ENCODE peak calls at places on chromosomes 11 and 22, in eight cellular contexts. B, L, U, H, M, G, O and R are unnamed samples.

GRCh38 chr11:36254739-36255138 is 34.5 kb downstream of the COMMD9 start:
- DNase-seq in O (no peak), U (peak; percentile 10), G (peak; percentile 81), B (peak; percentile 72), M (no peak), L (no peak), H (peak; percentile 56), R (peak; percentile 85)

GRCh38 chr22:20781272-20781990 is 7.5 kb downstream of the SERPIND1 start:
- DNase-seq in G (peak; percentile 63), L (no peak), H (no peak), U (no peak), B (no peak), O (no peak), M (no peak), R (no peak)

GRCh38 chr22:49765951-49766350 is 61.7 kb downstream of the BRD1 start:
- DNase-seq in M (peak; percentile 69), U (no peak), B (no peak), H (no peak), G (no peak), L (no peak), O (peak; percentile 67), R (no peak)

GRCh38 chr11:120964857-120965256 is 59.0 kb upstream of the TBCEL start:
- DNase-seq in M (no peak), U (peak; percentile 30), L (no peak), H (no peak), O (no peak), G (peak; percentile 29), B (peak; percentile 32), R (no peak)

GRCh38 chr11:64179221-64179620 is 6.8 kb upstream of the STIP1 start:
- DNase-seq in H (no peak), B (no peak), O (no peak), L (no peak), U (no peak), G (no peak), M (no peak), R (no peak)

GRCh38 chr22:50548046-50548912 is 2.6 kb downstream of the KLHDC7B start:
- DNase-seq in U (no peak), M (peak; percentile 92), O (no peak), B (no peak), H (no peak), G (no peak), L (no peak), R (no peak)

GRCh38 chr22:28032896-28033295 is 113.8 kb upstream of the PITPNB start:
- DNase-seq in B (no peak), U (no peak), M (no peak), H (no peak), L (no peak), O (no peak), G (no peak), R (no peak)

GRCh38 chr22:19001204-19001603 is 65.1 kb upstream of the PRODH start:
- DNase-seq in L (no peak), G (no peak), B (no peak), U (no peak), M (no peak), H (no peak), O (no peak), R (no peak)

GRCh38 chr22:27554106-27554814 is 247.3 kb downstream of the MN1 start:
- DNase-seq in G (peak; percentile 10), H (peak; percentile 5), M (no peak), B (peak; percentile 56), L (no peak), O (no peak), U (no peak), R (peak; percentile 26)

GRCh38 chr22:17167486-17167885 is 8.4 kb upstream of the HDHD5 start:
- DNase-seq in U (no peak), M (no peak), B (no peak), H (no peak), G (no peak), L (no peak), O (no peak), R (no peak)

GRCh38 chr22:21754523-21755128 is 19.0 kb upstream of the YPEL1 start:
- DNase-seq in L (no peak), H (no peak), U (no peak), M (peak; percentile 75), O (no peak), G (no peak), B (peak; percentile 60), R (no peak)

GRCh38 chr11:59285716-59286260 is 72.9 kb upstream of the OR5AN1 start:
- DNase-seq in U (no peak), L (no peak), G (no peak), O (no peak), B (no peak), M (no peak), H (no peak), R (no peak)

GRCh38 chr11:126968915-126969314 is 31.7 kb downstream of the KIRREL3 start:
- DNase-seq in U (no peak), O (no peak), G (no peak), B (no peak), M (no peak), H (no peak), L (peak; percentile 13), R (no peak)

GRCh38 chr11:126973051-126973450 is 27.5 kb downstream of the KIRREL3 start:
- DNase-seq in U (no peak), O (no peak), B (no peak), H (no peak), G (no peak), M (no peak), L (no peak), R (no peak)

GRCh38 chr11:126965331-126965730 is 35.2 kb downstream of the KIRREL3 start:
- DNase-seq in G (no peak), L (no peak), O (no peak), U (no peak), B (no peak), H (no peak), M (no peak), R (no peak)

GRCh38 chr11:126971305-126971704 is 29.3 kb downstream of the KIRREL3 start:
- DNase-seq in B (no peak), H (no peak), O (no peak), L (no peak), M (no peak), G (no peak), U (no peak), R (no peak)

DNA sequence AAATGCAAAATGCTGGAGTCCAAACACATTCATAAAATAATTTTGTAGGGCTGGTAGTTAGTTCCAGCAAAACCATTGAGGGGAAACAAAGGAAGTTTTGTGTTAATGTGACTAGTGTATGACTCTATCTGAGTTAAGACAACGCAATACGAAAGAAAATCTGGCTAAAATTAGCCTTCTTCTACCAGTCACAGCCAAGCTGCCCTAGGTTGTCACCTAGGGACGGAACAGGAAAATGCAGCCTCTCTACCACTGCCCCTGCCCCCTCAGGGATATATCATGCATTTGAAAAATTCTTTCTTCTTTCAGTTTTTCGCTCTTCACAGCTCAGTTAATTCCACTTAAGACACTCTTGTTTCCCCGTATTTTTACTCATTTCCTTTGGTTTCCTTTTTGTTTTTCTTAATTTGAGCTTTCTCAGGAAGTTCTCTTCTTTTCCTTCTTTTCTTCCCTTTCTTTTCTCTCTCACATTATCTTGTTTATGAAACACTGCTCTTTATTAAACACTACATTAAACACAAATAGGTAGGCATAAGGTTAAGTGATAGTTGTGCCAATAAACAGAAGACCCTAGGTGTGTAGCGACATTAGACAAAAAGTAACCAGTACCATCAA is 30.6 kb downstream of the KIRREL3 start:
- DNase-seq in L (peak; percentile 16), U (peak; percentile 63), M (no peak), B (peak; percentile 53), H (no peak), G (peak; percentile 37), O (no peak), R (no peak)
- TF ChIP-seq CTCF in L (peak; percentile 47), U (peak; percentile 87), M (peak; percentile 46), B (peak; percentile 70), H (no peak), G (peak; percentile 51), O (no peak), R (peak; percentile 64)

GRCh38 chr22:40898850-40899357 is 37.0 kb upstream of the DNAJB7 start:
- DNase-seq in H (peak; percentile 26), L (peak; percentile 68), M (no peak), G (peak; percentile 65), O (no peak), B (peak; percentile 67), U (peak; percentile 66), R (no peak)
- TF ChIP-seq CTCF in H (peak; percentile 64), L (peak; percentile 43), M (peak; percentile 38), G (peak; percentile 70), O (no peak), B (peak; percentile 54), U (peak; percentile 78), R (peak; percentile 52)

GRCh38 chr11:269146-269890 is 8.9 kb upstream of the NLRP6 start:
- DNase-seq in G (no peak), O (no peak), H (no peak), U (no peak), M (peak; percentile 82), B (no peak), L (peak; percentile 96), R (no peak)
- TF ChIP-seq CTCF in G (no peak), O (no peak), H (no peak), U (no peak), M (peak; percentile 86), B (no peak), L (no peak), R (no peak)

GRCh38 chr11:44598831-44599230 is 33.4 kb downstream of the CD82 start:
- DNase-seq in H (no peak), G (no peak), O (no peak), B (no peak), U (no peak), L (no peak), M (no peak), R (no peak)

GRCh38 chr11:44600261-44600660 is 34.8 kb downstream of the CD82 start:
- DNase-seq in B (no peak), G (no peak), H (no peak), L (no peak), O (no peak), M (no peak), U (no peak), R (no peak)

GRCh38 chr11:44601471-44602370 is 36.3 kb downstream of the CD82 start:
- DNase-seq in U (no peak), M (peak; percentile 82), L (peak; percentile 66), H (peak; percentile 20), G (no peak), B (no peak), O (no peak), R (no peak)

GRCh38 chr11:44602810-44603410 is 37.4 kb downstream of the CD82 start:
- DNase-seq in M (no peak), B (no peak), L (no peak), O (no peak), G (no peak), H (no peak), U (no peak), R (no peak)

DNA sequence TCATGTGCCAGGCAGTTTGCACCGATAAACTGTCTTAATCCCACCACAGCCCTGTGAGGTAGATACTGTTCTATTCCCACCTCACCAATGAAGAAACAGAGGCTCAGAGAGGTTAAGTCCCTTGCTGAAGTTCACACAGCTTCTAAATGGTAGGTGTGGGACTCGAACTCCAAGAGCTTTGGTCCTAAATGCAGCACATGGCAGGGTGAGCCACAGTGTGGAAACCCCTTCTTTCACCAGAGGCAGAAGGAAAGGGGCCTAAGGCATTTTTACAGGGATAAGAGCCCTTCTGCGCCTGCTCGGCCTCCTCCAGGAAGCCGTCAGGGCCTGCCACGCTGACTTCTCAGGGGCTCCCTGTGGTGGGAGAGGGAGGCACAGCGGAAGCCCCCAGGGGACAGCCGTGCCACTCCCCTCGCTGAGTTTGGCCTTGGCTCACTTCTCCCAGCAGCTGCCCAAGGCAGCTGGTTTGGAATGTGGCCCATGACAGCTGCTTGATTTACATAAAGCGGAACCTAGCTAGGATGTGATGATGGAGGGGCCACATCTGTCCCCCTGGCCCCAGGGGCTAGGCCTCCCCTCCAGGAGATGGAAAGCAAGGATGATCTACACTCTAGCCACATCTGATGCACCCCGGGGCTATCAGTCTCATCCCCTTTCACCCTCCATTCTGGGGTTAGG is 35.4 kb downstream of the CD82 start:
- DNase-seq in G (no peak), B (no peak), H (no peak), L (peak; percentile 67), O (no peak), M (peak; percentile 88), U (no peak), R (no peak)
- TF ChIP-seq CTCF in G (no peak), B (no peak), H (no peak), L (no peak), O (no peak), M (no peak), U (no peak), R (no peak)